ENCODE peak calls at places on chromosomes 1 and 21, in six cellular contexts. P, R, J, Q, U and A are unnamed samples.
A peak's percentile ranks its signal among the peaks of the same experiment; 100 is the strongest.

GRCh38 chr1:26693557-26694184 is 2.1 kb upstream of the ARID1A start:
- DNase-seq in P (no peak), R (no peak), J (peak; percentile 31), Q (no peak), U (no peak), A (no peak)

GRCh38 chr21:33940164-33940563 is 24.6 kb upstream of the ATP5PO start:
- DNase-seq in P (no peak), R (no peak), J (no peak), Q (no peak), U (no peak), A (no peak)

GRCh38 chr1:22311461-22311860 is 140.2 kb upstream of the ZBTB40 start:
- DNase-seq in P (no peak), R (no peak), J (no peak), Q (no peak), U (peak; percentile 7), A (no peak)

GRCh38 chr1:115457295-115457694 is 119.2 kb upstream of the NGF start:
- DNase-seq in P (peak; percentile 63), R (no peak), J (no peak), Q (no peak), U (peak; percentile 29), A (no peak)

GRCh38 chr1:93678491-93678890 is 3.1 kb downstream of the BCAR3 start:
- DNase-seq in P (no peak), R (no peak), J (no peak), Q (no peak), U (no peak), A (no peak)

GRCh38 chr1:6470132-6471085 is 4.4 kb upstream of the TNFRSF25 start:
- DNase-seq in P (no peak), R (no peak), J (no peak), Q (no peak), U (no peak), A (no peak)

GRCh38 chr1:71785470-71785869 is 496.9 kb downstream of the NEGR1 start:
- DNase-seq in P (no peak), R (no peak), J (no peak), Q (no peak), U (no peak), A (no peak)

GRCh38 chr1:183721041-183721440 is 67.9 kb upstream of the APOBEC4 start:
- DNase-seq in P (no peak), R (no peak), J (no peak), Q (no peak), U (no peak), A (no peak)

GRCh38 chr1:182120411-182121258 is 59.1 kb upstream of the ZNF648 start:
- DNase-seq in P (peak; percentile 79), R (no peak), J (no peak), Q (peak; percentile 3), U (peak; percentile 84), A (no peak)

GRCh38 chr1:42282024-42282579 is 52.9 kb downstream of the FOXJ3 start:
- DNase-seq in P (no peak), R (no peak), J (no peak), Q (peak; percentile 66), U (no peak), A (no peak)

GRCh38 chr1:185998391-185998790 is 264.2 kb downstream of the HMCN1 start:
- DNase-seq in P (no peak), R (no peak), J (peak; percentile 15), Q (no peak), U (no peak), A (peak; percentile 33)

GRCh38 chr21:28871388-28872015 is 121.2 kb downstream of the LTN1 start:
- DNase-seq in P (no peak), R (no peak), J (no peak), Q (no peak), U (no peak), A (no peak)

GRCh38 chr1:97906567-97907228 is 14.1 kb downstream of the DPYD start:
- DNase-seq in P (no peak), R (no peak), J (no peak), Q (peak; percentile 74), U (no peak), A (no peak)

GRCh38 chr21:44370027-44370735 is 16.8 kb downstream of the TRPM2 start:
- DNase-seq in P (peak; percentile 63), R (peak; percentile 83), J (peak; percentile 79), Q (no peak), U (peak; percentile 45), A (peak; percentile 73)

GRCh38 chr1:217431395-217431794 is 199.5 kb downstream of the GPATCH2 start:
- DNase-seq in P (no peak), R (no peak), J (no peak), Q (no peak), U (no peak), A (no peak)
- TF ChIP-seq CTCF in P (no peak), R (no peak), J (no peak), Q (no peak), U (no peak), A (no peak)

GRCh38 chr1:70409136-70409535 is 1.9 kb upstream of the CTH start:
- DNase-seq in P (no peak), R (no peak), J (no peak), Q (no peak), U (no peak), A (no peak)
- TF ChIP-seq CTCF in P (no peak), R (no peak), J (no peak), Q (no peak), U (no peak), A (no peak)

DNA sequence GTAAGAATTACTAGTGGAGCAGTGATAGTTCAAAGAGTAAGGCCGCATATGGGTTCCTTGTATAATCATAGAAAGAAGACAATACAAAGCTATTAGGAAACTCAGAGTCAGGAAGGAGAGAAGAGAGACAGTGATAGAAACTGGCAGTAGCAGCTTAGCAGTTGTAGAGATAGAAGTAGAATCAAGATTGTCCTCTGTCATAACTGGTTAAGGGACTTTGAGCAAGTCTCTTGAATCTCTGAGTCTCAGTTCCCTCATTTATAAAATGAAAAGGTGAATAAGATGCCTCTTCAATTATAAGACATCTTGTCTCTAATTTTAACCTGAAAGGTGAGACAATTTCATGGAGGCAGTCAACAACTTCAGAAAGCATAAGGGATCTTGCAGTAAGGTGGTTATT is 6.5 kb upstream of the RALGPS2 start:
- DNase-seq in P (no peak), R (no peak), J (no peak), Q (no peak), U (no peak), A (no peak)
- TF ChIP-seq CTCF in P (no peak), R (no peak), J (no peak), Q (no peak), U (no peak), A (no peak)

DNA sequence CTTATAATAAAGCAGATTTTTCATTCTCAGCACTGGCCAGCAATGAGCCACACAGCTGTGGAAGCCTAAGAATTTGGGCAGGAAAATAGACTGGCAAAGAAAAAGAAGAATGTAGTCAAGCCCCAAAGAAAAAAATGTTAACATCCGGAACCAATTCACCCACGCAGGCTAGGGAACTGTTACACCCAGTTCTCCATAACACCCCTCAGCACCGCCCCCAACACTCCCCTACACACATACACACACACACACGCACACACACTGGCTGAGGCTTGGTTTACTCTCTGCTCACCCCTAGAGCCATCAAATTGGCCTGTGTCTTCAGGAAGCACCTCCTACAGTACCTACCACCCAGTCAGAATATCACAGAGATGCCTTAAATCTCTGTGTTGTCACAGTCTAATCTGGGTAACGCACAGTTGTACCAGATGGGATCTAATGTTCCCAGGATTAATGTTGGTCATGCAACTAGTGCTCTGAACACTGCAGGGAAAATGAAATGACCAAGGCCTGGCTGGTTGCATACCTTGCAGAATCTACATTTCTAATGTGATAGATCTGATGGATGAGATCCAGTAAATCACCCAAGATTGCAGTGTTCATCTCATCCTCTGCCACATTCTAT is 14.5 kb downstream of the TBX15 start:
- DNase-seq in P (no peak), R (no peak), J (no peak), Q (no peak), U (no peak), A (peak; percentile 26)
- TF ChIP-seq CTCF in P (no peak), R (no peak), J (no peak), Q (no peak), U (no peak), A (no peak)

GRCh38 chr1:195733826-195734225 is 874.4 kb downstream of the KCNT2 start:
- DNase-seq in P (no peak), R (peak; percentile 12), J (peak; percentile 14), Q (no peak), U (no peak), A (peak; percentile 56)
- TF ChIP-seq CTCF in P (no peak), R (peak; percentile 55), J (peak; percentile 59), Q (peak; percentile 17), U (no peak), A (peak; percentile 75)

GRCh38 chr1:189429610-189430009 is 1048.1 kb downstream of the BRINP3 start:
- DNase-seq in P (no peak), R (peak; percentile 20), J (peak; percentile 78), Q (no peak), U (no peak), A (no peak)
- TF ChIP-seq CTCF in P (no peak), R (peak; percentile 55), J (peak; percentile 74), Q (no peak), U (no peak), A (peak; percentile 28)

GRCh38 chr21:31117046-31117916 is 79.0 kb upstream of the KRTAP19-8 start:
- DNase-seq in P (no peak), R (no peak), J (no peak), Q (no peak), U (no peak), A (no peak)
- TF ChIP-seq CTCF in P (no peak), R (no peak), J (no peak), Q (no peak), U (no peak), A (no peak)

GRCh38 chr21:42574234-42575027 is 60.8 kb downstream of the SLC37A1 start:
- DNase-seq in P (no peak), R (no peak), J (no peak), Q (no peak), U (peak; percentile 25), A (peak; percentile 32)
- TF ChIP-seq CTCF in P (no peak), R (peak; percentile 25), J (no peak), Q (peak; percentile 50), U (no peak), A (peak; percentile 69)

GRCh38 chr1:43879996-43880395 is 53.6 kb upstream of the ARTN start:
- DNase-seq in P (no peak), R (no peak), J (no peak), Q (no peak), U (no peak), A (no peak)
- TF ChIP-seq CTCF in P (no peak), R (no peak), J (no peak), Q (no peak), U (no peak), A (no peak)